ENCODE peak calls at places on chromosomes 3 and 15, in eight cellular contexts. O, W, R, N, D, S, X and I are unnamed samples.

GRCh38 chr3:193262707-193263106 is 21.7 kb downstream of the PLAAT1 start:
- DNase-seq in O (no peak), W (no peak), R (no peak), N (no peak), D (no peak), S (no peak), X (no peak), I (no peak)

GRCh38 chr15:57667171-57667924 is 39.2 kb upstream of the POLR2M start:
- DNase-seq in O (peak; percentile 66), W (no peak), R (no peak), N (peak; percentile 20), D (peak; percentile 26), S (peak; percentile 79), X (peak; percentile 71), I (no peak)

GRCh38 chr3:71397046-71397445 is 186.5 kb downstream of the FOXP1 start:
- DNase-seq in O (peak; percentile 51), W (no peak), R (no peak), N (peak; percentile 3), D (no peak), S (peak; percentile 32), X (peak; percentile 16), I (no peak)

GRCh38 chr15:69414702-69415161 is 583 bp downstream of the KIF23 start:
- DNase-seq in O (peak; percentile 94), W (no peak), R (no peak), N (no peak), D (peak; percentile 86), S (peak; percentile 76), X (peak; percentile 89), I (no peak)

GRCh38 chr3:38387862-38388261 is 41.3 kb downstream of the XYLB start:
- DNase-seq in O (no peak), W (no peak), R (no peak), N (no peak), D (no peak), S (no peak), X (no peak), I (no peak)

GRCh38 chr3:61564405-61565059 is 3.2 kb downstream of the PTPRG start:
- DNase-seq in O (peak; percentile 69), W (no peak), R (no peak), N (no peak), D (peak; percentile 27), S (peak; percentile 20), X (peak; percentile 72), I (no peak)

GRCh38 chr3:107882261-107882660 is 208.6 kb downstream of the CD47 start:
- DNase-seq in O (no peak), W (no peak), R (no peak), N (no peak), D (no peak), S (no peak), X (no peak), I (no peak)

GRCh38 chr3:39849992-39850706 is 40.7 kb downstream of the MYRIP start:
- DNase-seq in O (no peak), W (peak; percentile 78), R (no peak), N (peak; percentile 19), D (no peak), S (no peak), X (no peak), I (no peak)

GRCh38 chr15:27956285-27956684 is 142.8 kb downstream of the OCA2 start:
- DNase-seq in O (peak; percentile 2), W (no peak), R (no peak), N (no peak), D (no peak), S (no peak), X (no peak), I (no peak)

GRCh38 chr3:106827515-106828213 is 549.6 kb upstream of the CCDC54 start:
- DNase-seq in O (peak; percentile 67), W (no peak), R (no peak), N (no peak), D (no peak), S (no peak), X (peak; percentile 20), I (no peak)

GRCh38 chr15:92954578-92954977 is 54.5 kb downstream of the CHD2 start:
- DNase-seq in O (peak; percentile 30), W (no peak), R (no peak), N (no peak), D (no peak), S (no peak), X (no peak), I (no peak)

GRCh38 chr15:98391568-98391967 is 256.8 kb upstream of the IGF1R start:
- DNase-seq in O (no peak), W (no peak), R (no peak), N (no peak), D (no peak), S (no peak), X (no peak), I (no peak)

GRCh38 chr15:66735909-66736305 is 33.9 kb downstream of the SMAD6 start:
- DNase-seq in O (no peak), W (no peak), R (no peak), N (no peak), D (no peak), S (no peak), X (no peak), I (peak; percentile 27)

GRCh38 chr3:66910721-66911120 is 87.4 kb upstream of the KBTBD8 start:
- DNase-seq in O (no peak), W (no peak), R (no peak), N (no peak), D (no peak), S (no peak), X (no peak), I (no peak)

GRCh38 chr3:98542623-98543022 is 10.8 kb downstream of the GPR15 start:
- DNase-seq in O (no peak), W (no peak), R (no peak), N (no peak), D (no peak), S (no peak), X (no peak), I (no peak)

GRCh38 chr3:189967254-189967865 is 153.3 kb downstream of the P3H2 start:
- DNase-seq in O (peak; percentile 50), W (peak; percentile 18), R (no peak), N (peak; percentile 73), D (peak; percentile 21), S (no peak), X (peak; percentile 36), I (no peak)

GRCh38 chr15:64152507-64153387 is 1.2 kb downstream of the SNX22 start:
- DNase-seq in O (no peak), W (no peak), R (no peak), N (peak; percentile 16), D (no peak), S (no peak), X (no peak), I (peak; percentile 54)

GRCh38 chr15:40340038-40340739 is 550 bp downstream of the CCDC9B start:
- DNase-seq in O (no peak), W (no peak), R (no peak), N (peak; percentile 44), D (no peak), S (no peak), X (no peak), I (peak; percentile 72)

GRCh38 chr15:22868495-22868894 is 30.0 kb downstream of the NIPA2 start:
- DNase-seq in O (no peak), W (no peak), R (no peak), N (no peak), D (no peak), S (no peak), X (no peak), I (no peak)

GRCh38 chr15:74318376-74319137 is 48.9 kb downstream of the CYP11A1 start:
- DNase-seq in O (no peak), W (peak; percentile 40), R (no peak), N (peak; percentile 64), D (no peak), S (no peak), X (no peak), I (no peak)

GRCh38 chr3:152202976-152203626 is 65.6 kb upstream of the MBNL1 start:
- DNase-seq in O (no peak), W (no peak), R (no peak), N (no peak), D (no peak), S (no peak), X (no peak), I (peak; percentile 71)

GRCh38 chr15:45471151-45471550 is 51.4 kb downstream of the SLC30A4 start:
- DNase-seq in O (no peak), W (no peak), R (no peak), N (no peak), D (no peak), S (no peak), X (no peak), I (no peak)

GRCh38 chr3:124424396-124424795 is 305.9 kb upstream of the UMPS start:
- DNase-seq in O (no peak), W (no peak), R (no peak), N (no peak), D (no peak), S (no peak), X (no peak), I (no peak)

GRCh38 chr3:12978682-12979081 is 94.5 kb downstream of the IQSEC1 start:
- DNase-seq in O (no peak), W (no peak), R (no peak), N (no peak), D (no peak), S (no peak), X (no peak), I (no peak)

GRCh38 chr3:57127849-57128566 is 37.1 kb downstream of the IL17RD start:
- DNase-seq in O (peak; percentile 36), W (no peak), R (no peak), N (no peak), D (no peak), S (peak; percentile 94), X (peak; percentile 87), I (no peak)

GRCh38 chr15:83999396-84000120 is 236.0 kb upstream of the GOLGA6L4 start:
- DNase-seq in O (peak; percentile 89), W (no peak), R (no peak), N (no peak), D (no peak), S (peak; percentile 0), X (no peak), I (no peak)

GRCh38 chr15:38699633-38700230 is 135.1 kb upstream of the RASGRP1 start:
- DNase-seq in O (peak; percentile 68), W (peak; percentile 31), R (peak; percentile 74), N (peak; percentile 36), D (no peak), S (no peak), X (peak; percentile 29), I (no peak)